ENCODE peak calls at places on chromosomes 12 and 14, in eight cellular contexts. A is osteocyte, Z is AG09309, Q is dorsolateral prefrontal cortex, P is WTC11, C is PC-3, J is right atrium auricular region, X is neural progenitor cell. L is an unnamed sample.

GRCh38 chr14:65373011-65373670 is 39.4 kb upstream of the FUT8 start:
- DNase-seq in Z (no peak), A (no peak), J (no peak), C (peak), X (no peak), Q (no peak), P (peak), L (no peak)

GRCh38 chr12:16579041-16579440 is 26.9 kb downstream of the LMO3 start:
- DNase-seq in X (no peak), P (no peak), C (no peak), Z (no peak), A (no peak), J (no peak), Q (no peak), L (no peak)

GRCh38 chr12:28878629-28879028 is 270.4 kb upstream of the FAR2 start:
- DNase-seq in J (no peak), A (no peak), Z (no peak), P (no peak), X (no peak), Q (no peak), C (no peak), L (no peak)

GRCh38 chr12:120007272-120007671 is 18.2 kb downstream of the BICDL1 start:
- DNase-seq in P (no peak), C (no peak), Q (no peak), Z (no peak), J (no peak), A (no peak), X (peak), L (no peak)

GRCh38 chr12:109125791-109126190 is 9.4 kb downstream of the ACACB start:
- DNase-seq in C (no peak), A (no peak), J (no peak), Z (no peak), X (no peak), P (no peak), Q (no peak), L (no peak)

GRCh38 chr12:123041042-123041531 is 60.6 kb downstream of the ARL6IP4 start:
- DNase-seq in X (no peak), Q (no peak), C (no peak), P (no peak), J (no peak), Z (no peak), A (no peak), L (no peak)

GRCh38 chr14:96383445-96383844 is 8.5 kb upstream of the AK7 start:
- DNase-seq in J (no peak), Q (no peak), A (no peak), X (no peak), P (no peak), Z (no peak), C (no peak), L (no peak)

GRCh38 chr12:120720234-120720968 is 5.2 kb upstream of the ACADS start:
- DNase-seq in Z (peak), A (no peak), C (peak), X (no peak), P (no peak), J (no peak), Q (no peak), L (no peak)

GRCh38 chr14:51996148-51996746 is 6.9 kb downstream of the RTRAF start:
- DNase-seq in C (peak), X (peak), Q (no peak), A (no peak), J (no peak), P (no peak), Z (no peak), L (no peak)

GRCh38 chr14:54776361-54777001 is 126.1 kb downstream of the GCH1 start:
- DNase-seq in C (no peak), A (no peak), Z (no peak), Q (no peak), X (no peak), P (no peak), J (no peak), L (no peak)

GRCh38 chr14:31229638-31230229 is 22.1 kb upstream of the HECTD1 start:
- DNase-seq in J (peak), Z (peak), C (peak), P (no peak), A (peak), X (peak), Q (no peak), L (no peak)

GRCh38 chr14:94041551-94042346 is 15.6 kb downstream of the OTUB2 start:
- DNase-seq in Z (peak), P (no peak), J (no peak), Q (no peak), C (no peak), X (no peak), A (no peak), L (no peak)

GRCh38 chr12:104303538-104304151 is at the start of gene EID3:
- DNase-seq in Z (no peak), P (peak), C (no peak), X (peak), J (peak), Q (peak), A (peak), L (peak)

GRCh38 chr14:61179776-61180398 is 101.3 kb downstream of the TMEM30B start:
- DNase-seq in C (no peak), P (no peak), Z (no peak), Q (no peak), A (no peak), J (no peak), X (no peak), L (no peak)

GRCh38 chr12:29943683-29944082 is 159.9 kb upstream of the TMTC1 start:
- DNase-seq in A (no peak), X (no peak), C (no peak), Q (no peak), P (no peak), Z (no peak), J (no peak), L (no peak)

GRCh38 chr14:101029668-101030290 is 126.3 kb upstream of the RTL1 start:
- DNase-seq in C (no peak), Z (no peak), X (no peak), J (no peak), Q (no peak), P (no peak), A (no peak), L (no peak)

GRCh38 chr12:132347471-132347855 is 18.1 kb upstream of the GALNT9 start:
- DNase-seq in Q (no peak), J (no peak), A (no peak), Z (no peak), P (no peak), X (no peak), C (no peak), L (no peak)

GRCh38 chr12:118334241-118334640 is 38.5 kb downstream of the TAOK3 start:
- DNase-seq in X (no peak), J (no peak), C (peak), Q (no peak), Z (no peak), P (no peak), A (no peak), L (no peak)

GRCh38 chr14:94884616-94885230 is 114.8 kb upstream of the GSC start:
- DNase-seq in Z (no peak), J (no peak), X (no peak), A (no peak), P (no peak), C (no peak), Q (no peak), L (no peak)

GRCh38 chr12:48001426-48002178 is 2.7 kb downstream of the COL2A1 start:
- DNase-seq in Q (no peak), C (peak), A (no peak), X (peak), Z (no peak), P (peak), J (no peak), L (peak)

GRCh38 chr12:12384601-12385321 is 27.9 kb downstream of the BORCS5 start:
- DNase-seq in Q (no peak), Z (no peak), A (no peak), C (no peak), X (peak), P (peak), J (no peak), L (no peak)

GRCh38 chr12:55931780-55932545 is 1.0 kb downstream of the DGKA start:
- DNase-seq in X (peak), P (peak), Q (peak), A (peak), Z (no peak), C (no peak), J (peak), L (peak)

GRCh38 chr12:26809611-26810298 is 23.2 kb downstream of the ITPR2 start:
- DNase-seq in X (no peak), Z (no peak), A (no peak), C (no peak), P (no peak), Q (no peak), J (no peak), L (no peak)

GRCh38 chr12:79448816-79449215 is 241.9 kb downstream of the PAWR start:
- DNase-seq in A (no peak), P (peak), J (no peak), Z (no peak), X (no peak), Q (no peak), C (no peak), L (no peak)

GRCh38 chr12:123388218-123388947 is 4.5 kb downstream of the KMT5A start:
- DNase-seq in P (peak), J (peak), C (peak), Q (peak), X (peak), Z (no peak), A (peak), L (peak)

GRCh38 chr14:102530828-102531478 is 21.4 kb upstream of the ANKRD9 start:
- DNase-seq in Z (no peak), P (no peak), A (no peak), Q (no peak), C (peak), X (no peak), J (no peak), L (no peak)

GRCh38 chr12:6925543-6926279 is 2.0 kb upstream of the ATN1 start:
- DNase-seq in C (peak), A (no peak), P (peak), J (peak), Q (no peak), X (peak), Z (peak), L (no peak)

GRCh38 chr12:60173213-60174170 is 577.7 kb downstream of the SLC16A7 start:
- DNase-seq in Z (no peak), X (no peak), C (no peak), A (no peak), Q (no peak), J (no peak), P (no peak), L (no peak)

GRCh38 chr14:100895411-100895810 is 8.1 kb downstream of the RTL1 start:
- DNase-seq in A (no peak), C (no peak), Z (no peak), P (no peak), Q (no peak), J (no peak), X (no peak), L (no peak)

GRCh38 chr12:45703942-45704341 is 25.6 kb upstream of the ARID2 start:
- DNase-seq in Z (no peak), A (no peak), Q (no peak), P (no peak), C (peak), J (no peak), X (no peak), L (no peak)

GRCh38 chr12:22860926-22861325 is 236.0 kb downstream of the ETNK1 start:
- DNase-seq in A (no peak), X (peak), Z (no peak), J (no peak), Q (no peak), C (no peak), P (peak), L (no peak)

GRCh38 chr14:24996930-24997329 is 53.0 kb downstream of the STXBP6 start:
- DNase-seq in C (no peak), Q (no peak), X (no peak), P (no peak), J (no peak), Z (no peak), A (no peak), L (no peak)

GRCh38 chr12:54159140-54159539 is 29.6 kb downstream of the SMUG1 start:
- DNase-seq in J (no peak), P (peak), Q (no peak), C (no peak), Z (no peak), A (no peak), X (peak), L (peak)

GRCh38 chr12:29337325-29337724 is 43.6 kb downstream of the ERGIC2 start:
- DNase-seq in C (no peak), Z (no peak), X (no peak), Q (no peak), A (no peak), P (no peak), J (no peak), L (no peak)

GRCh38 chr14:33855672-33856071 is 95.2 kb downstream of the EGLN3 start:
- DNase-seq in C (no peak), Q (no peak), X (no peak), J (no peak), Z (no peak), A (no peak), P (no peak), L (no peak)

GRCh38 chr14:37931998-37932397 is 275.7 kb upstream of the SSTR1 start:
- DNase-seq in X (no peak), Q (no peak), Z (peak), P (no peak), A (no peak), C (no peak), J (no peak), L (no peak)

GRCh38 chr12:50261654-50262053 is 21.7 kb downstream of the LIMA1 start:
- DNase-seq in P (no peak), Z (no peak), Q (no peak), X (no peak), C (peak), A (no peak), J (no peak), L (no peak)
- TF ChIP-seq CTCF in P (no peak), Z (no peak), Q (no peak), X (no peak), C (peak), A (no peak), J (no peak), L (no peak)

GRCh38 chr12:15527201-15527782 is 205.0 kb downstream of the PTPRO start:
- DNase-seq in X (peak), A (no peak), Z (no peak), C (peak), J (no peak), P (no peak), Q (no peak), L (no peak)
- TF ChIP-seq CTCF in X (peak), A (no peak), Z (peak), C (peak), J (no peak), P (no peak), Q (no peak), L (peak)

DNA sequence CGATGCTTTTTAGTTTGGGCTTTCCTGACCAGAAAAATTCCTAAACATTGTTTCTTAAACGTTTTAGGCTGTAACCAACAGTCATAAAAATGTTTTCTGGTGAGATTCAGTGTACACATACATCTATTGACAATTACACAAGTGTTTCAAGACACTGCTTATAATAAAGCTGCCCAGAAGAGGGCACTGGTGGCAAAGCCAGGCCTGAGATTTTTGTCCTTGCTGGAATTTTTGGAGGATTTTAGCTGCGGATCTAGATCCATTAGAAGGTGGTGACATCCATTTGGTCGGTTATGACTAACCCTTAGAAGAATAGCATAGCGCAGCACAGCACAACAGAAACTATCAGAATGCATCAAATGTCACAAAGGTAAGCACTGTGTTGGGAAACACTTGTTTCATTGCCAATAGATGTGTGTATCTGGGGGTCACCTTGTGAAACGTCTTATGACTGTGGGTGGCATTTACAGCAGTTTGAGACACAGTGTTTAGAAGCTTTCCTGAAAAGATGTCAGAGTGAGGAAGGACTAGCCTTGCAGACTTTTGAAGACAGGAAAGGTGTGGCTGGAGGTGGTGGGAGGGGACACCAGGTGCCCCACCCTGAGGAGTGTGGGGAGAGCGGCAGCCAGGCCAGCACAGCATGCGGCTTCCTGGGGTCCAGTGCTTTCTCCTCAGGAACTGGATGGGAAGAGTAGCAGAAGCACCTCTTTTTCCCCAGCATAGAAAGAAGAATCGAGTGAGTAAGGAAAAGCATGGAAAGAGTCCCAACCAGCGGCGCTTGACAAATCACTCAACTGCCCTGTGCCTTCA is 54.7 kb upstream of the FKBP4 start:
- DNase-seq in A (no peak), Q (no peak), C (peak), J (no peak), X (peak), P (no peak), Z (peak), L (peak)
- TF ChIP-seq CTCF in A (peak), Q (peak), C (peak), J (no peak), X (peak), P (peak), Z (peak), L (peak)

DNA sequence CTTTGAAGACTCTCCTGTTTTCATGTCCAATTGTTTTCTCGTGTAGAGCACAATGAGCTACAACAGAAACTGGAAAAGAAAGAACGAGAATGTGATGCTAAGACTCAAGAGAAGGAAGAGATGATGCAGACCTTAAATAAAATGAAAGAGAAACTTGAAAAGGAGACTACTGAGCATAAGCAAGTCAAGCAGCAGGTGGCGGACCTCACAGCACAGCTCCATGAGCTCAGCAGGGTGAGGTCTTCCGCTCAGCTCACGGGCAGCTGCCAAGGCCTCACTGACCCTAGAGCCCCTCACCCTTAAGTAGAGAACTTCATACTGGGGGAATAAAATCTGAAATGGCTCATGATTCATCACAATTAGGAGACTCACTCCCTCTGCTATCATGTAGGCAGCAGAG is 134.7 kb downstream of the GPR135 start:
- DNase-seq in Q (no peak), X (no peak), J (no peak), A (no peak), C (no peak), P (no peak), Z (no peak), L (no peak)
- TF ChIP-seq CTCF in Q (no peak), X (no peak), J (no peak), A (no peak), C (no peak), P (no peak), Z (no peak), L (no peak)

GRCh38 chr12:106773945-106774807 is at the start of gene RIC8B:
- DNase-seq in X (peak), C (peak), J (peak), P (peak), Q (peak), A (peak), Z (peak), L (peak)
- TF ChIP-seq CTCF in X (peak), C (peak), J (no peak), P (no peak), Q (peak), A (peak), Z (no peak), L (no peak)

GRCh38 chr14:91253795-91254323 is 9.4 kb upstream of the GPR68 start:
- DNase-seq in P (no peak), X (no peak), J (no peak), Z (no peak), A (no peak), C (no peak), Q (no peak), L (no peak)

GRCh38 chr14:91255026-91255695 is 10.7 kb upstream of the GPR68 start:
- DNase-seq in J (no peak), A (no peak), X (no peak), P (no peak), C (no peak), Q (no peak), Z (no peak), L (no peak)

GRCh38 chr14:91250912-91251311 is 6.4 kb upstream of the GPR68 start:
- DNase-seq in A (no peak), Z (no peak), Q (no peak), X (no peak), J (no peak), C (no peak), P (no peak), L (no peak)

GRCh38 chr14:91254456-91254855 is 10.0 kb upstream of the GPR68 start:
- DNase-seq in Z (no peak), C (no peak), A (no peak), Q (no peak), X (no peak), P (no peak), J (no peak), L (no peak)

GRCh38 chr14:91252901-91253794 is 8.6 kb upstream of the GPR68 start:
- DNase-seq in A (no peak), C (peak), Z (no peak), Q (no peak), J (no peak), P (peak), X (peak), L (peak)
- TF ChIP-seq CTCF in A (no peak), C (no peak), Z (peak), Q (no peak), J (no peak), P (no peak), X (peak), L (peak)

GRCh38 chr12:100345020-100345767 is 11.7 kb upstream of the SLC17A8 start:
- DNase-seq in Z (no peak), A (no peak), Q (no peak), P (no peak), J (no peak), C (no peak), X (no peak), L (no peak)

GRCh38 chr12:100346660-100347059 is 10.2 kb upstream of the SLC17A8 start:
- DNase-seq in X (no peak), J (no peak), A (no peak), C (peak), Z (no peak), Q (no peak), P (no peak), L (no peak)

DNA sequence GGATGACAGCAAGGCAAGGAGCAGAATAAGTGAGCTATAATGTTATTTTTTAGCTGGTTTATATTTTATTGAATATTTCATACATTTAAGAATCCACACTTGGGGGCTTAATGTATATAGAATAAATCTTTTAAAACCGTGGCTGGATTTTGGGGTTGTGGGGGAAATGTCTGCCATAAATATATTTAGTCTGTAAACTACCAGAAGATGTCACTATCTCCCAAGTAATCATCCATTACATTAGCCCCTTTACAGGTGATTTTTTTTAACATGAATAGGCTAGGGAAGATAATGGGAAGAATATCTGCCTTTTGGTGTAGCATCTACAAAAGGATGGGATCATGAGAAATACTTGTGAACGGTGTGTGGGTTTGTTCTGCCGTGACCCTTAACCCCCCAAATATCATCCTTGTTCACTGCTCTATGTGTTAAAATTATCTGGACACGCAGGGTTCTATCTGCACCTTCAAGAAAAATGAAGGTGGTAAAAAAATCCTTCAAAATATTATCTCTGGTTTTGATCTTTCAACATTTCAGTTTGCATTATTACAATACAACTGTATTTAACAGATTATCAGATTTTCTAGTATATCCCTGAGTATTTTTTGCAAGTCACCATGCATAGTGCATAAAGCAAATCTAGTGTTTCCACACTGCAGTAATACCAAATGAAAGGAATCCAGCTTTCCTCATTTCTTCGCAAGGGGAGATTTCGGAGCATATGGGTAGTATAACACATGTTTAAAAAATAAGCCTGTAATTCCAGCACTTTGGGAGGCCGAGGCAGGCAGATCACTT is 8.0 kb upstream of the SLC17A8 start:
- DNase-seq in C (peak), A (no peak), Q (no peak), P (no peak), J (no peak), X (peak), Z (no peak), L (no peak)
- TF ChIP-seq CTCF in C (peak), A (peak), Q (peak), P (peak), J (no peak), X (peak), Z (peak), L (peak)

GRCh38 chr12:91273542-91273941 is 90.9 kb upstream of the DCN start:
- DNase-seq in C (no peak), J (no peak), A (no peak), Z (no peak), X (no peak), Q (no peak), P (no peak), L (no peak)
- TF ChIP-seq CTCF in C (no peak), J (no peak), A (no peak), Z (no peak), X (no peak), Q (no peak), P (no peak), L (no peak)

L was measured in neural crest cell.